ENCODE peak calls at places on chromosomes 11 and 22, in five cellular contexts. D is mammary epithelial cell, G is GM23248, F is GM23338, L is body of pancreas. S is an unnamed sample.

GRCh38 chr11:96263361-96263763 is 79.6 kb downstream of the MAML2 start:
- DNase-seq in F (no peak), L (no peak), G (peak; percentile 93), D (peak; percentile 83), S (peak; percentile 80)

GRCh38 chr11:72575533-72576170 is 98.6 kb downstream of the PDE2A start:
- DNase-seq in D (no peak), L (no peak), F (no peak), G (no peak), S (no peak)

GRCh38 chr11:33692013-33692504 is 8.6 kb downstream of the C11orf91 start:
- DNase-seq in G (peak; percentile 98), F (no peak), L (peak; percentile 66), D (peak; percentile 96), S (peak; percentile 96)

GRCh38 chr11:13016415-13016814 is 7.3 kb downstream of the RASSF10 start:
- DNase-seq in L (no peak), G (no peak), F (no peak), D (peak; percentile 44), S (no peak)

GRCh38 chr11:61339490-61339878 is 6.5 kb downstream of the TKFC start:
- DNase-seq in G (no peak), L (no peak), F (no peak), D (no peak), S (no peak)

GRCh38 chr11:59259867-59260475 is 47.2 kb upstream of the MPEG1 start:
- DNase-seq in F (no peak), G (no peak), L (no peak), D (no peak), S (no peak)

GRCh38 chr22:20537325-20537756 is 29.9 kb downstream of the MED15 start:
- DNase-seq in L (no peak), G (no peak), D (no peak), F (no peak), S (no peak)

GRCh38 chr22:19631899-19632670 is 82.2 kb upstream of the SEPTIN5 start:
- DNase-seq in L (no peak), F (peak; percentile 85), D (no peak), G (peak; percentile 54), S (peak; percentile 37)

GRCh38 chr22:29072979-29073617 is at the start of gene KREMEN1:
- DNase-seq in D (no peak), L (no peak), F (no peak), G (no peak), S (no peak)

GRCh38 chr11:119336744-119337469 is 2.6 kb downstream of the RNF26 start:
- DNase-seq in F (no peak), G (no peak), D (no peak), L (no peak), S (no peak)

GRCh38 chr22:22548910-22549309 is 10.2 kb downstream of the PRAME start:
- DNase-seq in L (no peak), G (no peak), D (no peak), F (no peak), S (no peak)

GRCh38 chr11:42066113-42066512 is 606.7 kb upstream of the LRRC4C start:
- DNase-seq in F (no peak), G (peak; percentile 6), D (no peak), L (no peak), S (no peak)

GRCh38 chr11:8288824-8289223 is 25.1 kb upstream of the LMO1 start:
- DNase-seq in F (no peak), G (no peak), D (no peak), L (peak; percentile 5), S (no peak)

GRCh38 chr11:8288166-8288772 is 24.6 kb upstream of the LMO1 start:
- DNase-seq in G (no peak), D (no peak), L (peak; percentile 1), F (no peak), S (no peak)

GRCh38 chr11:8291421-8292350 is 28.0 kb upstream of the LMO1 start:
- DNase-seq in L (peak; percentile 4), F (no peak), D (no peak), G (no peak), S (no peak)

GRCh38 chr11:8289426-8290047 is 25.9 kb upstream of the LMO1 start:
- DNase-seq in D (no peak), F (no peak), G (no peak), L (peak; percentile 5), S (no peak)

GRCh38 chr11:8290122-8290810 is 26.6 kb upstream of the LMO1 start:
- DNase-seq in F (no peak), G (no peak), D (no peak), L (peak; percentile 9), S (no peak)
- H3K27ac ChIP-seq in F (no peak overlapping the region), G (no peak overlapping the region), D (no peak overlapping the region), L (no peak overlapping the region), S (no peak overlapping the region)

GRCh38 chr11:76149713-76150112 is 56.6 kb downstream of the WNT11 start:
- DNase-seq in F (no peak), G (no peak), D (no peak), L (no peak), S (no peak)

GRCh38 chr11:76148941-76149613 is 57.2 kb downstream of the WNT11 start:
- DNase-seq in L (no peak), G (no peak), D (no peak), F (no peak), S (no peak)

GRCh38 chr11:76151561-76152085 is 54.7 kb downstream of the WNT11 start:
- DNase-seq in F (no peak), L (no peak), G (no peak), D (no peak), S (no peak)

GRCh38 chr11:76148207-76148606 is 58.1 kb downstream of the WNT11 start:
- DNase-seq in L (no peak), G (no peak), D (no peak), F (no peak), S (no peak)

DNA sequence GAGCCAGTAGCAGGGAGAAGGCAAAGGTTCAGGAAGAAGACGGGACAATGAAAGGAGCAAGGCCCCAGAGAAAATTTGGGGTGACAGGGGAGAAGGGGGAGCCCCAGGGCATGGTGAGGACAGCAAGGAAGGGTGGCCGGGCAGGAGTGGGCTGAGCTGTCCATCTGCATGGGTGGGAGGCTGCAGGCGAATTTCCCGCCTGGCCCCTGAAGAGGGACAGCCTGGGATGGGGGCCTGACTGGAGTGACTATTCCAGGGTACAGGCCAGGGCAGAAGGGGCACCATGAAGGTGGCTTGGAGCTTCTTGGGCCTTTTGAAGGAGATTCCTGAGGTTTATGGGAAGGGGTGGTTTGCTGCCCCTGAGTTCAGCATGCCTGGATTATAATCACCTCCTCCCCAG is 56.2 kb downstream of the WNT11 start:
- DNase-seq in G (no peak), L (no peak), D (no peak), F (no peak), S (no peak)
- H3K4me1 ChIP-seq in G (peaks cover 10% of the 10 kb centered on the region), L (peaks cover 36% of the 10 kb centered on the region), D (peaks cover 3% of the 10 kb centered on the region), F (peaks cover 10% of the 10 kb centered on the region), S (no peaks in the 10 kb centered on the region)

GRCh38 chr11:78208257-78209165 is 19.8 kb downstream of the USP35 start:
- DNase-seq in L (no peak), F (no peak), D (no peak), G (peak; percentile 73), S (no peak)

GRCh38 chr11:78211565-78211964 is 22.8 kb downstream of the USP35 start:
- DNase-seq in L (no peak), G (no peak), D (no peak), F (no peak), S (no peak)

GRCh38 chr11:78207532-78208256 is 19.0 kb downstream of the USP35 start:
- DNase-seq in D (no peak), G (no peak), F (no peak), L (no peak), S (no peak)

GRCh38 chr11:78210000-78210608 is 21.4 kb downstream of the USP35 start:
- DNase-seq in D (no peak), G (no peak), L (no peak), F (no peak), S (no peak)

GRCh38 chr11:78209478-78209877 is 20.8 kb downstream of the USP35 start:
- DNase-seq in D (no peak), G (no peak), L (no peak), F (no peak), S (no peak)
- H3K27ac ChIP-seq in D (no peak overlapping the region), G (no peak overlapping the region), L (no peak overlapping the region), F (no peak overlapping the region), S (no peak overlapping the region)

GRCh38 chr22:43305806-43306205 is 37.4 kb downstream of the SCUBE1 start:
- DNase-seq in G (no peak), D (no peak), L (no peak), F (no peak), S (no peak)
- H3K4me1 ChIP-seq in G (no peaks in the 10 kb centered on the region), D (no peaks in the 10 kb centered on the region), L (peaks cover 7% of the 10 kb centered on the region), F (no peaks in the 10 kb centered on the region), S (no peaks in the 10 kb centered on the region)

GRCh38 chr22:50197856-50198623 is 2.8 kb upstream of the SELENOO start:
- DNase-seq in F (no peak), L (no peak), G (no peak), D (no peak), S (no peak)

GRCh38 chr22:50199836-50200332 is 927 bp upstream of the SELENOO start:
- DNase-seq in G (peak; percentile 55), D (no peak), F (peak; percentile 81), L (no peak), S (no peak)

GRCh38 chr22:50200333-50201190 is at the start of gene SELENOO:
- DNase-seq in L (peak; percentile 91), F (peak; percentile 90), G (peak; percentile 95), D (peak; percentile 85), S (peak; percentile 84)

GRCh38 chr22:50198624-50199017 is 2.2 kb upstream of the SELENOO start:
- DNase-seq in D (no peak), G (no peak), F (no peak), L (no peak), S (no peak)

DNA sequence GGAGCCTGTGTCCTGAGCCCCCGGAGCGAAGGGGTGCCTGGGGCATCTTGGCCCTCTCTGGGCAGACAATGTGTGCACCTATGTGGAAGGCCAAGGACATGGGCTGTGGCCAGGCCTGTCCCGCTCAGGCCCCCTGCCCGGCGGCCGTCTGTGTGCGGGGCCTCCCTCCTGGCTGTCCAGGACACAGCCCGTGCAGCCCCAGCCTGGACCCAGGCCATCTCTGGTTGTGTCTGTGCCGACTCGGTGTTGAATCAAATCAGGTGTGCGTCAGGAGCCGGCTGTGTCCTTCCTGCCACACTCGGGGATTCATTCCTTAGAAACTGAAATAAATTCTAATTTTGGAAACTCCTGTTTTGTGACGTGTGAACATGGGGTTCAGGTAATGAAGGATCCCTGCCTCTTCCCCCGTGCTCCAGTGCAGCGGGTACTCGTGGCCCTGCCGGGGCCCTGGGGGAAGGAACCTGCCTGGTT is 1.5 kb upstream of the SELENOO start:
- DNase-seq in L (no peak), G (no peak), D (no peak), F (no peak), S (no peak)
- H3K27ac ChIP-seq in L (no peak overlapping the region), G (no peak overlapping the region), D (no peak overlapping the region), F (no peak overlapping the region), S (no peak overlapping the region)

GRCh38 chr22:39238561-39238960 is 6.2 kb downstream of the PDGFB start:
- DNase-seq in D (no peak), F (no peak), G (no peak), L (no peak), S (no peak)

GRCh38 chr22:39237276-39238123 is 7.3 kb downstream of the PDGFB start:
- DNase-seq in F (no peak), L (no peak), D (no peak), G (no peak), S (no peak)

GRCh38 chr22:39234867-39235687 is 9.7 kb downstream of the PDGFB start:
- DNase-seq in F (no peak), L (peak; percentile 62), D (peak; percentile 63), G (no peak), S (no peak)

GRCh38 chr22:39238124-39238466 is 6.7 kb downstream of the PDGFB start:
- DNase-seq in L (no peak), F (no peak), G (no peak), D (no peak), S (no peak)

GRCh38 chr22:39236321-39237275 is 8.2 kb downstream of the PDGFB start:
- DNase-seq in F (no peak), D (no peak), G (no peak), L (no peak), S (no peak)
- H3K4me1 ChIP-seq in F (peaks cover 45% of the 10 kb centered on the region), D (peaks cover 39% of the 10 kb centered on the region), G (no peaks in the 10 kb centered on the region), L (peaks cover 71% of the 10 kb centered on the region), S (peaks cover 2% of the 10 kb centered on the region)